ENCODE peak calls at places on chromosomes 3 and 15, in six cellular contexts. One of them, this sample, is unnamed.

GRCh38 chr3:80338366-80338765 is 570.6 kb upstream of the ROBO1 start:
- DNase-seq in cardiac septum: no peak
- DNase-seq in ascending aorta: no peak
- DNase-seq in RCC 7860: no peak
- DNase-seq in cardiac fibroblast: peak
- DNase-seq in renal cortical epithelial cell: no peak
- DNase-seq in this sample: no peak

GRCh38 chr3:170387952-170388351 is 30.4 kb downstream of the SKIL start:
- DNase-seq in cardiac septum: no peak
- DNase-seq in ascending aorta: no peak
- DNase-seq in RCC 7860: no peak
- DNase-seq in cardiac fibroblast: peak
- DNase-seq in renal cortical epithelial cell: no peak
- DNase-seq in this sample: no peak

GRCh38 chr3:115518100-115518852 is 105.0 kb upstream of the GAP43 start:
- DNase-seq in cardiac septum: peak
- DNase-seq in ascending aorta: peak
- DNase-seq in RCC 7860: peak
- DNase-seq in cardiac fibroblast: peak
- DNase-seq in renal cortical epithelial cell: peak
- DNase-seq in this sample: peak

GRCh38 chr3:65778966-65779365 is 259.8 kb downstream of the MAGI1 start:
- DNase-seq in cardiac septum: no peak
- DNase-seq in ascending aorta: no peak
- DNase-seq in RCC 7860: peak
- DNase-seq in cardiac fibroblast: no peak
- DNase-seq in renal cortical epithelial cell: peak
- DNase-seq in this sample: no peak

GRCh38 chr3:52136513-52136912 is 17.7 kb downstream of the POC1A start:
- DNase-seq in cardiac septum: no peak
- DNase-seq in ascending aorta: no peak
- DNase-seq in RCC 7860: no peak
- DNase-seq in cardiac fibroblast: no peak
- DNase-seq in renal cortical epithelial cell: no peak
- DNase-seq in this sample: no peak

GRCh38 chr3:217436-217835 is 20.9 kb downstream of the CHL1 start:
- DNase-seq in cardiac septum: no peak
- DNase-seq in ascending aorta: no peak
- DNase-seq in RCC 7860: no peak
- DNase-seq in cardiac fibroblast: no peak
- DNase-seq in renal cortical epithelial cell: no peak
- DNase-seq in this sample: no peak

GRCh38 chr3:155815030-155815429 is 9.0 kb upstream of the C3orf33 start:
- DNase-seq in cardiac septum: no peak
- DNase-seq in ascending aorta: no peak
- DNase-seq in RCC 7860: no peak
- DNase-seq in cardiac fibroblast: no peak
- DNase-seq in renal cortical epithelial cell: peak
- DNase-seq in this sample: no peak

GRCh38 chr3:99396651-99397050 is 241.7 kb upstream of the COL8A1 start:
- DNase-seq in cardiac septum: no peak
- DNase-seq in ascending aorta: no peak
- DNase-seq in RCC 7860: no peak
- DNase-seq in cardiac fibroblast: peak
- DNase-seq in renal cortical epithelial cell: peak
- DNase-seq in this sample: no peak

GRCh38 chr3:45031531-45031930 is 5.4 kb downstream of the CLEC3B start:
- DNase-seq in cardiac septum: no peak
- DNase-seq in ascending aorta: no peak
- DNase-seq in RCC 7860: no peak
- DNase-seq in cardiac fibroblast: no peak
- DNase-seq in renal cortical epithelial cell: no peak
- DNase-seq in this sample: no peak

GRCh38 chr3:69499899-69500316 is 114.0 kb upstream of the FRMD4B start:
- DNase-seq in cardiac septum: no peak
- DNase-seq in ascending aorta: peak
- DNase-seq in RCC 7860: no peak
- DNase-seq in cardiac fibroblast: peak
- DNase-seq in renal cortical epithelial cell: no peak
- DNase-seq in this sample: no peak

GRCh38 chr15:56532766-56533455 is 68.0 kb upstream of the MNS1 start:
- DNase-seq in cardiac septum: no peak
- DNase-seq in ascending aorta: no peak
- DNase-seq in RCC 7860: no peak
- DNase-seq in cardiac fibroblast: no peak
- DNase-seq in renal cortical epithelial cell: no peak
- DNase-seq in this sample: no peak

GRCh38 chr3:66038726-66039589 is at the start of gene MAGI1:
- DNase-seq in cardiac septum: peak
- DNase-seq in ascending aorta: peak
- DNase-seq in RCC 7860: peak
- DNase-seq in cardiac fibroblast: peak
- DNase-seq in renal cortical epithelial cell: peak
- DNase-seq in this sample: peak

GRCh38 chr3:151468284-151468917 is 7.5 kb upstream of the IGSF10 start:
- DNase-seq in cardiac septum: no peak
- DNase-seq in ascending aorta: no peak
- DNase-seq in RCC 7860: peak
- DNase-seq in cardiac fibroblast: peak
- DNase-seq in renal cortical epithelial cell: peak
- DNase-seq in this sample: peak

GRCh38 chr3:161215186-161215585 is 5.9 kb upstream of the NMD3 start:
- DNase-seq in cardiac septum: no peak
- DNase-seq in ascending aorta: no peak
- DNase-seq in RCC 7860: no peak
- DNase-seq in cardiac fibroblast: no peak
- DNase-seq in renal cortical epithelial cell: no peak
- DNase-seq in this sample: no peak

GRCh38 chr15:100495861-100496260 is 32.9 kb downstream of the CERS3 start:
- DNase-seq in cardiac septum: no peak
- DNase-seq in ascending aorta: no peak
- DNase-seq in RCC 7860: no peak
- DNase-seq in cardiac fibroblast: no peak
- DNase-seq in renal cortical epithelial cell: no peak
- DNase-seq in this sample: no peak

GRCh38 chr3:48927928-48928327 is 9.3 kb downstream of the ARIH2 start:
- DNase-seq in cardiac septum: no peak
- DNase-seq in ascending aorta: no peak
- DNase-seq in RCC 7860: no peak
- DNase-seq in cardiac fibroblast: peak
- DNase-seq in renal cortical epithelial cell: no peak
- DNase-seq in this sample: no peak

GRCh38 chr15:25727116-25727515 is 136.0 kb downstream of the ATP10A start:
- DNase-seq in cardiac septum: peak
- DNase-seq in ascending aorta: peak
- DNase-seq in RCC 7860: no peak
- DNase-seq in cardiac fibroblast: no peak
- DNase-seq in renal cortical epithelial cell: no peak
- DNase-seq in this sample: no peak

GRCh38 chr15:63923993-63924950 is 90.5 kb upstream of the HERC1 start:
- DNase-seq in cardiac septum: no peak
- DNase-seq in ascending aorta: no peak
- DNase-seq in RCC 7860: no peak
- DNase-seq in cardiac fibroblast: no peak
- DNase-seq in renal cortical epithelial cell: no peak
- DNase-seq in this sample: no peak

GRCh38 chr15:72889545-72889944 is 106.0 kb upstream of the ADPGK start:
- DNase-seq in cardiac septum: no peak
- DNase-seq in ascending aorta: no peak
- DNase-seq in RCC 7860: no peak
- DNase-seq in cardiac fibroblast: no peak
- DNase-seq in renal cortical epithelial cell: no peak
- DNase-seq in this sample: no peak

GRCh38 chr3:187720337-187720670 is 17.9 kb upstream of the RTP2 start:
- DNase-seq in cardiac septum: no peak
- DNase-seq in ascending aorta: no peak
- DNase-seq in RCC 7860: no peak
- DNase-seq in cardiac fibroblast: no peak
- DNase-seq in renal cortical epithelial cell: no peak
- DNase-seq in this sample: no peak